ENCODE peak calls at places on chromosome 11, in seven cellular contexts. One of them, this sample, is unnamed.

GRCh38 chr11:119416606-119417580 is 6.1 kb downstream of the THY1 start:
- DNase-seq in naive thymus-derived CD4-positive, alpha-beta T cell: no peak
- DNase-seq in EL: peak; percentile 83
- DNase-seq in left lung: no peak
- DNase-seq in fibroblast of the conjunctiva: no peak
- DNase-seq in stimulated activated CD8-positive, alpha-beta memory T cell treated with anti-CD3 and anti-CD28 coated beads, Interleukin-7, amount 100 ng/mL, for 48 hours: no peak
- DNase-seq in CD8-positive, alpha-beta memory T cell: no peak
- DNase-seq in this sample: no peak

GRCh38 chr11:4916581-4916980 is 2.6 kb downstream of the OR51G2 start:
- DNase-seq in naive thymus-derived CD4-positive, alpha-beta T cell: no peak
- DNase-seq in EL: no peak
- DNase-seq in left lung: no peak
- DNase-seq in fibroblast of the conjunctiva: no peak
- DNase-seq in stimulated activated CD8-positive, alpha-beta memory T cell treated with anti-CD3 and anti-CD28 coated beads, Interleukin-7, amount 100 ng/mL, for 48 hours: no peak
- DNase-seq in CD8-positive, alpha-beta memory T cell: no peak
- DNase-seq in this sample: no peak

GRCh38 chr11:68345776-68346728 is 33.7 kb downstream of the LRP5 start:
- DNase-seq in naive thymus-derived CD4-positive, alpha-beta T cell: no peak
- DNase-seq in EL: no peak
- DNase-seq in left lung: peak; percentile 10
- DNase-seq in fibroblast of the conjunctiva: no peak
- DNase-seq in stimulated activated CD8-positive, alpha-beta memory T cell treated with anti-CD3 and anti-CD28 coated beads, Interleukin-7, amount 100 ng/mL, for 48 hours: no peak
- DNase-seq in CD8-positive, alpha-beta memory T cell: no peak
- DNase-seq in this sample: no peak

GRCh38 chr11:101848262-101848661 is 66.5 kb upstream of the CEP126 start:
- DNase-seq in naive thymus-derived CD4-positive, alpha-beta T cell: no peak
- DNase-seq in EL: no peak
- DNase-seq in left lung: no peak
- DNase-seq in fibroblast of the conjunctiva: no peak
- DNase-seq in stimulated activated CD8-positive, alpha-beta memory T cell treated with anti-CD3 and anti-CD28 coated beads, Interleukin-7, amount 100 ng/mL, for 48 hours: no peak
- DNase-seq in CD8-positive, alpha-beta memory T cell: no peak
- DNase-seq in this sample: no peak

GRCh38 chr11:111846063-111846462 is 25.3 kb downstream of the ALG9 start:
- DNase-seq in naive thymus-derived CD4-positive, alpha-beta T cell: no peak
- DNase-seq in EL: peak; percentile 16
- DNase-seq in left lung: no peak
- DNase-seq in fibroblast of the conjunctiva: no peak
- DNase-seq in stimulated activated CD8-positive, alpha-beta memory T cell treated with anti-CD3 and anti-CD28 coated beads, Interleukin-7, amount 100 ng/mL, for 48 hours: no peak
- DNase-seq in CD8-positive, alpha-beta memory T cell: no peak
- DNase-seq in this sample: no peak

GRCh38 chr11:68213135-68213515 is at the start of gene KMT5B:
- DNase-seq in naive thymus-derived CD4-positive, alpha-beta T cell: no peak
- DNase-seq in EL: peak; percentile 52
- DNase-seq in left lung: no peak
- DNase-seq in fibroblast of the conjunctiva: no peak
- DNase-seq in stimulated activated CD8-positive, alpha-beta memory T cell treated with anti-CD3 and anti-CD28 coated beads, Interleukin-7, amount 100 ng/mL, for 48 hours: no peak
- DNase-seq in CD8-positive, alpha-beta memory T cell: no peak
- DNase-seq in this sample: peak; percentile 70

GRCh38 chr11:76698321-76699043 is 27.9 kb upstream of the LRRC32 start:
- DNase-seq in naive thymus-derived CD4-positive, alpha-beta T cell: no peak
- DNase-seq in EL: peak; percentile 23
- DNase-seq in left lung: no peak
- DNase-seq in fibroblast of the conjunctiva: peak; percentile 9
- DNase-seq in stimulated activated CD8-positive, alpha-beta memory T cell treated with anti-CD3 and anti-CD28 coated beads, Interleukin-7, amount 100 ng/mL, for 48 hours: no peak
- DNase-seq in CD8-positive, alpha-beta memory T cell: no peak
- DNase-seq in this sample: no peak

GRCh38 chr11:130728185-130729160 is 187.8 kb downstream of the SNX19 start:
- DNase-seq in naive thymus-derived CD4-positive, alpha-beta T cell: no peak
- DNase-seq in EL: no peak
- DNase-seq in left lung: no peak
- DNase-seq in fibroblast of the conjunctiva: no peak
- DNase-seq in stimulated activated CD8-positive, alpha-beta memory T cell treated with anti-CD3 and anti-CD28 coated beads, Interleukin-7, amount 100 ng/mL, for 48 hours: no peak
- DNase-seq in CD8-positive, alpha-beta memory T cell: no peak
- DNase-seq in this sample: no peak

GRCh38 chr11:41497974-41498373 is 38.5 kb upstream of the LRRC4C start:
- DNase-seq in naive thymus-derived CD4-positive, alpha-beta T cell: no peak
- DNase-seq in EL: no peak
- DNase-seq in left lung: no peak
- DNase-seq in fibroblast of the conjunctiva: no peak
- DNase-seq in stimulated activated CD8-positive, alpha-beta memory T cell treated with anti-CD3 and anti-CD28 coated beads, Interleukin-7, amount 100 ng/mL, for 48 hours: no peak
- DNase-seq in CD8-positive, alpha-beta memory T cell: no peak
- DNase-seq in this sample: no peak

GRCh38 chr11:86802601-86803051 is 2.3 kb downstream of the PRSS23 start:
- DNase-seq in naive thymus-derived CD4-positive, alpha-beta T cell: no peak
- DNase-seq in EL: peak; percentile 70
- DNase-seq in left lung: no peak
- DNase-seq in fibroblast of the conjunctiva: peak; percentile 55
- DNase-seq in stimulated activated CD8-positive, alpha-beta memory T cell treated with anti-CD3 and anti-CD28 coated beads, Interleukin-7, amount 100 ng/mL, for 48 hours: no peak
- DNase-seq in CD8-positive, alpha-beta memory T cell: no peak
- DNase-seq in this sample: peak; percentile 60

GRCh38 chr11:109041876-109042275 is 377.0 kb downstream of the DDX10 start:
- DNase-seq in naive thymus-derived CD4-positive, alpha-beta T cell: no peak
- DNase-seq in EL: no peak
- DNase-seq in left lung: no peak
- DNase-seq in fibroblast of the conjunctiva: no peak
- DNase-seq in stimulated activated CD8-positive, alpha-beta memory T cell treated with anti-CD3 and anti-CD28 coated beads, Interleukin-7, amount 100 ng/mL, for 48 hours: no peak
- DNase-seq in CD8-positive, alpha-beta memory T cell: no peak
- DNase-seq in this sample: no peak

GRCh38 chr11:3929232-3929631 is 73.8 kb downstream of the STIM1 start:
- DNase-seq in naive thymus-derived CD4-positive, alpha-beta T cell: no peak
- DNase-seq in EL: no peak
- DNase-seq in left lung: no peak
- DNase-seq in fibroblast of the conjunctiva: no peak
- DNase-seq in stimulated activated CD8-positive, alpha-beta memory T cell treated with anti-CD3 and anti-CD28 coated beads, Interleukin-7, amount 100 ng/mL, for 48 hours: no peak
- DNase-seq in CD8-positive, alpha-beta memory T cell: no peak
- DNase-seq in this sample: no peak

GRCh38 chr11:93849201-93849600 is 1.2 kb downstream of the VSTM5 start:
- DNase-seq in naive thymus-derived CD4-positive, alpha-beta T cell: no peak
- DNase-seq in EL: no peak
- DNase-seq in left lung: no peak
- DNase-seq in fibroblast of the conjunctiva: no peak
- DNase-seq in stimulated activated CD8-positive, alpha-beta memory T cell treated with anti-CD3 and anti-CD28 coated beads, Interleukin-7, amount 100 ng/mL, for 48 hours: no peak
- DNase-seq in CD8-positive, alpha-beta memory T cell: no peak
- DNase-seq in this sample: no peak

GRCh38 chr11:71267807-71268421 is 15.5 kb upstream of the SHANK2 start:
- DNase-seq in naive thymus-derived CD4-positive, alpha-beta T cell: no peak
- DNase-seq in EL: no peak
- DNase-seq in left lung: no peak
- DNase-seq in fibroblast of the conjunctiva: no peak
- DNase-seq in stimulated activated CD8-positive, alpha-beta memory T cell treated with anti-CD3 and anti-CD28 coated beads, Interleukin-7, amount 100 ng/mL, for 48 hours: no peak
- DNase-seq in CD8-positive, alpha-beta memory T cell: no peak
- DNase-seq in this sample: no peak

GRCh38 chr11:121741954-121742361 is 289.2 kb upstream of the SORL1-AS1 start:
- DNase-seq in naive thymus-derived CD4-positive, alpha-beta T cell: no peak
- DNase-seq in EL: no peak
- DNase-seq in left lung: no peak
- DNase-seq in fibroblast of the conjunctiva: peak; percentile 72
- DNase-seq in stimulated activated CD8-positive, alpha-beta memory T cell treated with anti-CD3 and anti-CD28 coated beads, Interleukin-7, amount 100 ng/mL, for 48 hours: no peak
- DNase-seq in CD8-positive, alpha-beta memory T cell: no peak
- DNase-seq in this sample: no peak

GRCh38 chr11:33185756-33186155 is 24.5 kb upstream of the CSTF3 start:
- DNase-seq in naive thymus-derived CD4-positive, alpha-beta T cell: no peak
- DNase-seq in EL: no peak
- DNase-seq in left lung: no peak
- DNase-seq in fibroblast of the conjunctiva: no peak
- DNase-seq in stimulated activated CD8-positive, alpha-beta memory T cell treated with anti-CD3 and anti-CD28 coated beads, Interleukin-7, amount 100 ng/mL, for 48 hours: no peak
- DNase-seq in CD8-positive, alpha-beta memory T cell: no peak
- DNase-seq in this sample: no peak

GRCh38 chr11:118791961-118792578 is 1.1 kb upstream of the DDX6 start:
- DNase-seq in naive thymus-derived CD4-positive, alpha-beta T cell: no peak
- DNase-seq in EL: peak; percentile 21
- DNase-seq in left lung: no peak
- DNase-seq in fibroblast of the conjunctiva: no peak
- DNase-seq in stimulated activated CD8-positive, alpha-beta memory T cell treated with anti-CD3 and anti-CD28 coated beads, Interleukin-7, amount 100 ng/mL, for 48 hours: no peak
- DNase-seq in CD8-positive, alpha-beta memory T cell: peak; percentile 14
- DNase-seq in this sample: peak; percentile 75

GRCh38 chr11:76047231-76047630 is 159.1 kb downstream of the WNT11 start:
- DNase-seq in naive thymus-derived CD4-positive, alpha-beta T cell: no peak
- DNase-seq in EL: no peak
- DNase-seq in left lung: no peak
- DNase-seq in fibroblast of the conjunctiva: no peak
- DNase-seq in stimulated activated CD8-positive, alpha-beta memory T cell treated with anti-CD3 and anti-CD28 coated beads, Interleukin-7, amount 100 ng/mL, for 48 hours: no peak
- DNase-seq in CD8-positive, alpha-beta memory T cell: no peak
- DNase-seq in this sample: no peak

GRCh38 chr11:121800704-121801516 is 315.1 kb downstream of the BLID start:
- DNase-seq in naive thymus-derived CD4-positive, alpha-beta T cell: no peak
- DNase-seq in EL: no peak
- DNase-seq in left lung: no peak
- DNase-seq in fibroblast of the conjunctiva: no peak
- DNase-seq in stimulated activated CD8-positive, alpha-beta memory T cell treated with anti-CD3 and anti-CD28 coated beads, Interleukin-7, amount 100 ng/mL, for 48 hours: no peak
- DNase-seq in CD8-positive, alpha-beta memory T cell: no peak
- DNase-seq in this sample: no peak

GRCh38 chr11:19525276-19525675 is 187.4 kb upstream of the NAV2 start:
- DNase-seq in naive thymus-derived CD4-positive, alpha-beta T cell: no peak
- DNase-seq in EL: no peak
- DNase-seq in left lung: no peak
- DNase-seq in fibroblast of the conjunctiva: no peak
- DNase-seq in stimulated activated CD8-positive, alpha-beta memory T cell treated with anti-CD3 and anti-CD28 coated beads, Interleukin-7, amount 100 ng/mL, for 48 hours: no peak
- DNase-seq in CD8-positive, alpha-beta memory T cell: no peak
- DNase-seq in this sample: no peak

GRCh38 chr11:65954771-65955170 is 6.8 kb upstream of the SART1 start:
- DNase-seq in naive thymus-derived CD4-positive, alpha-beta T cell: no peak
- DNase-seq in EL: no peak
- DNase-seq in left lung: no peak
- DNase-seq in fibroblast of the conjunctiva: no peak
- DNase-seq in stimulated activated CD8-positive, alpha-beta memory T cell treated with anti-CD3 and anti-CD28 coated beads, Interleukin-7, amount 100 ng/mL, for 48 hours: no peak
- DNase-seq in CD8-positive, alpha-beta memory T cell: no peak
- DNase-seq in this sample: no peak

GRCh38 chr11:39011822-39012221 is 2413.8 kb upstream of the RAG2 start:
- DNase-seq in naive thymus-derived CD4-positive, alpha-beta T cell: no peak
- DNase-seq in EL: no peak
- DNase-seq in left lung: no peak
- DNase-seq in fibroblast of the conjunctiva: no peak
- DNase-seq in stimulated activated CD8-positive, alpha-beta memory T cell treated with anti-CD3 and anti-CD28 coated beads, Interleukin-7, amount 100 ng/mL, for 48 hours: no peak
- DNase-seq in CD8-positive, alpha-beta memory T cell: no peak
- DNase-seq in this sample: no peak

GRCh38 chr11:45148276-45148675 is 1.8 kb downstream of the PRDM11 start:
- DNase-seq in naive thymus-derived CD4-positive, alpha-beta T cell: no peak
- DNase-seq in EL: no peak
- DNase-seq in left lung: no peak
- DNase-seq in fibroblast of the conjunctiva: no peak
- DNase-seq in stimulated activated CD8-positive, alpha-beta memory T cell treated with anti-CD3 and anti-CD28 coated beads, Interleukin-7, amount 100 ng/mL, for 48 hours: no peak
- DNase-seq in CD8-positive, alpha-beta memory T cell: no peak
- DNase-seq in this sample: no peak

GRCh38 chr11:102685311-102685710 is 20.3 kb downstream of the MMP27 start:
- DNase-seq in naive thymus-derived CD4-positive, alpha-beta T cell: no peak
- DNase-seq in EL: no peak
- DNase-seq in left lung: no peak
- DNase-seq in fibroblast of the conjunctiva: no peak
- DNase-seq in stimulated activated CD8-positive, alpha-beta memory T cell treated with anti-CD3 and anti-CD28 coated beads, Interleukin-7, amount 100 ng/mL, for 48 hours: no peak
- DNase-seq in CD8-positive, alpha-beta memory T cell: no peak
- DNase-seq in this sample: no peak

GRCh38 chr11:83502041-83502440 is 215.9 kb upstream of the CCDC90B start:
- DNase-seq in naive thymus-derived CD4-positive, alpha-beta T cell: no peak
- DNase-seq in EL: no peak
- DNase-seq in left lung: no peak
- DNase-seq in fibroblast of the conjunctiva: no peak
- DNase-seq in stimulated activated CD8-positive, alpha-beta memory T cell treated with anti-CD3 and anti-CD28 coated beads, Interleukin-7, amount 100 ng/mL, for 48 hours: no peak
- DNase-seq in CD8-positive, alpha-beta memory T cell: no peak
- DNase-seq in this sample: no peak

GRCh38 chr11:72617080-72617744 is 57.0 kb downstream of the PDE2A start:
- DNase-seq in naive thymus-derived CD4-positive, alpha-beta T cell: no peak
- DNase-seq in EL: peak; percentile 13
- DNase-seq in left lung: no peak
- DNase-seq in fibroblast of the conjunctiva: no peak
- DNase-seq in stimulated activated CD8-positive, alpha-beta memory T cell treated with anti-CD3 and anti-CD28 coated beads, Interleukin-7, amount 100 ng/mL, for 48 hours: no peak
- DNase-seq in CD8-positive, alpha-beta memory T cell: no peak
- DNase-seq in this sample: no peak

GRCh38 chr11:12611352-12611751 is 62.9 kb upstream of the TEAD1 start:
- DNase-seq in naive thymus-derived CD4-positive, alpha-beta T cell: no peak
- DNase-seq in EL: no peak
- DNase-seq in left lung: no peak
- DNase-seq in fibroblast of the conjunctiva: no peak
- DNase-seq in stimulated activated CD8-positive, alpha-beta memory T cell treated with anti-CD3 and anti-CD28 coated beads, Interleukin-7, amount 100 ng/mL, for 48 hours: no peak
- DNase-seq in CD8-positive, alpha-beta memory T cell: no peak
- DNase-seq in this sample: no peak